ENCODE peak calls at places on chromosome 2, in eight cellular contexts. One of them, this sample, is unnamed.

GRCh38 chr2:146363731-146364130 is 1481.1 kb upstream of the ACVR2A start:
- DNase-seq in upper lobe of right lung: no peak
- DNase-seq in cardiac muscle cell: no peak
- DNase-seq in body of pancreas: no peak
- DNase-seq in A549: no peak
- DNase-seq in left ventricle myocardium inferior: no peak
- DNase-seq in mammary epithelial cell: no peak
- DNase-seq in neural progenitor cell: no peak
- DNase-seq in this sample: no peak

GRCh38 chr2:64311191-64311910 is 142.6 kb upstream of the LGALSL start:
- DNase-seq in upper lobe of right lung: no peak
- DNase-seq in mammary epithelial cell: peak; percentile 78
- DNase-seq in cardiac muscle cell: peak; percentile 12
- DNase-seq in A549: no peak
- DNase-seq in body of pancreas: no peak
- DNase-seq in left ventricle myocardium inferior: no peak
- DNase-seq in neural progenitor cell: no peak
- DNase-seq in this sample: no peak

GRCh38 chr2:229152784-229153183 is 118.3 kb downstream of the PID1 start:
- DNase-seq in mammary epithelial cell: no peak
- DNase-seq in body of pancreas: no peak
- DNase-seq in left ventricle myocardium inferior: no peak
- DNase-seq in upper lobe of right lung: no peak
- DNase-seq in A549: no peak
- DNase-seq in cardiac muscle cell: no peak
- DNase-seq in neural progenitor cell: no peak
- DNase-seq in this sample: no peak

GRCh38 chr2:46058140-46058539 is 239.1 kb upstream of the EPAS1 start:
- DNase-seq in upper lobe of right lung: no peak
- DNase-seq in left ventricle myocardium inferior: peak; percentile 42
- DNase-seq in A549: no peak
- DNase-seq in cardiac muscle cell: peak; percentile 47
- DNase-seq in neural progenitor cell: no peak
- DNase-seq in body of pancreas: peak; percentile 21
- DNase-seq in mammary epithelial cell: no peak
- DNase-seq in this sample: peak; percentile 44

GRCh38 chr2:219688560-219689445 is 61.4 kb downstream of the SLC4A3 start:
- DNase-seq in neural progenitor cell: no peak
- DNase-seq in body of pancreas: no peak
- DNase-seq in left ventricle myocardium inferior: no peak
- DNase-seq in mammary epithelial cell: peak; percentile 97
- DNase-seq in A549: no peak
- DNase-seq in upper lobe of right lung: no peak
- DNase-seq in cardiac muscle cell: peak; percentile 89
- DNase-seq in this sample: peak; percentile 45

GRCh38 chr2:151760139-151760650 is 25.9 kb upstream of the NEB start:
- DNase-seq in cardiac muscle cell: peak; percentile 22
- DNase-seq in mammary epithelial cell: no peak
- DNase-seq in upper lobe of right lung: no peak
- DNase-seq in neural progenitor cell: peak; percentile 87
- DNase-seq in A549: no peak
- DNase-seq in left ventricle myocardium inferior: no peak
- DNase-seq in body of pancreas: no peak
- DNase-seq in this sample: no peak

GRCh38 chr2:200695178-200695930 is 109.5 kb downstream of the AOX1 start:
- DNase-seq in A549: no peak
- DNase-seq in neural progenitor cell: peak; percentile 35
- DNase-seq in mammary epithelial cell: no peak
- DNase-seq in cardiac muscle cell: peak; percentile 13
- DNase-seq in body of pancreas: peak; percentile 23
- DNase-seq in upper lobe of right lung: no peak
- DNase-seq in left ventricle myocardium inferior: peak; percentile 58
- DNase-seq in this sample: no peak

GRCh38 chr2:19120181-19120580 is 238.2 kb downstream of the OSR1 start:
- DNase-seq in A549: no peak
- DNase-seq in neural progenitor cell: no peak
- DNase-seq in body of pancreas: no peak
- DNase-seq in left ventricle myocardium inferior: no peak
- DNase-seq in mammary epithelial cell: peak; percentile 16
- DNase-seq in cardiac muscle cell: no peak
- DNase-seq in upper lobe of right lung: no peak
- DNase-seq in this sample: no peak

GRCh38 chr2:19435815-19436214 is 77.4 kb upstream of the OSR1 start:
- DNase-seq in body of pancreas: no peak
- DNase-seq in upper lobe of right lung: no peak
- DNase-seq in mammary epithelial cell: no peak
- DNase-seq in cardiac muscle cell: peak; percentile 35
- DNase-seq in A549: no peak
- DNase-seq in left ventricle myocardium inferior: no peak
- DNase-seq in neural progenitor cell: no peak
- DNase-seq in this sample: no peak

GRCh38 chr2:54902763-54903162 is 147.5 kb downstream of the RTN4 start:
- DNase-seq in cardiac muscle cell: no peak
- DNase-seq in body of pancreas: no peak
- DNase-seq in neural progenitor cell: no peak
- DNase-seq in upper lobe of right lung: no peak
- DNase-seq in A549: no peak
- DNase-seq in left ventricle myocardium inferior: no peak
- DNase-seq in mammary epithelial cell: no peak
- DNase-seq in this sample: no peak

GRCh38 chr2:72211777-72212515 is 64.3 kb upstream of the CYP26B1 start:
- DNase-seq in left ventricle myocardium inferior: no peak
- DNase-seq in cardiac muscle cell: peak; percentile 56
- DNase-seq in mammary epithelial cell: no peak
- DNase-seq in A549: no peak
- DNase-seq in neural progenitor cell: no peak
- DNase-seq in upper lobe of right lung: no peak
- DNase-seq in body of pancreas: no peak
- DNase-seq in this sample: no peak

GRCh38 chr2:223925106-223925505 is 20.0 kb downstream of the WDFY1 start:
- DNase-seq in left ventricle myocardium inferior: no peak
- DNase-seq in cardiac muscle cell: peak; percentile 63
- DNase-seq in body of pancreas: no peak
- DNase-seq in A549: no peak
- DNase-seq in mammary epithelial cell: peak; percentile 66
- DNase-seq in upper lobe of right lung: no peak
- DNase-seq in neural progenitor cell: no peak
- DNase-seq in this sample: no peak

GRCh38 chr2:130832296-130832940 is 4.3 kb upstream of the ARHGEF4 start:
- DNase-seq in cardiac muscle cell: no peak
- DNase-seq in neural progenitor cell: peak; percentile 1
- DNase-seq in upper lobe of right lung: no peak
- DNase-seq in A549: no peak
- DNase-seq in left ventricle myocardium inferior: no peak
- DNase-seq in mammary epithelial cell: no peak
- DNase-seq in body of pancreas: no peak
- DNase-seq in this sample: no peak

GRCh38 chr2:24855022-24855622 is 61.9 kb downstream of the CENPO start:
- DNase-seq in body of pancreas: no peak
- DNase-seq in upper lobe of right lung: peak; percentile 43
- DNase-seq in neural progenitor cell: no peak
- DNase-seq in cardiac muscle cell: no peak
- DNase-seq in A549: no peak
- DNase-seq in left ventricle myocardium inferior: peak; percentile 30
- DNase-seq in mammary epithelial cell: no peak
- DNase-seq in this sample: no peak

DNA sequence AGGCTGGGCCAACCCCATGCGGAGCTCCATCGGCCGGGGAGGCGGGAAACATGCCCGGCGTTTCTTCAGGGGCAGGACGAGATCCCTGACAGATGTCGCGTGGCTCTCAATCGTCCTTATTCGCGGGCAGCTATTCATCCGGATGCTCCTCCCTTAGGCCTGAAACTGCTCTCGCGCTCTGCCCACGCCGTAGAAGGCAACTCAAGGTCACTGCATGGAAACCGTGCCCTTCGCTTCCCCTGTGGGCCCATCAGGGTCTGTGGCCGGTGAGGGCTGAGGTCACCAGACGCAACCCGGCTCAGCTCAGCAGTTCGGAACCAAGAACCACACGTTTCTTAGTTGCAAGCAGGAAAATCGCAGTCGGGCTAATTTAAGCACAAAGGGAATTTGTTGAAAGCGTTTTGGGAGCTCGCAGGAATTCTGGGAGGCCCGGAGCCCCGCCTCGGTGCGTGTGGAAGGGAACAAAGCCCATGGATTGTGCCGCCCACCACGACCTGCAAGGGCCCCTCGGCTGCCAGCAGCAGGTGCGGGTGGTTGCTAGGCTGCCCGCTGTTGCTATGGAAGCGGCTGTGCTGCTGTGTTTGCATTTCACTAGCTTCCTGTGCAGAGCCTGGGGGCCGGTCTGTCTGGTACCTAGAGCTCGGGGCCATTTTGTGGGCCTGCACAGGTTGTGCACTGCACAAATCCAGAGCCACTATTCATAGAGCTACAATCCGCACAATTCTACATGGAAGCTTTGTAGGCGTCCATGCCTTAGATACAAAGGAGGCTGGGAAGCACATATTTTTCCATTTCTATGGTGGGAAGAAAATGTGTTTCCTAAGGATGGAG is 6.1 kb upstream of the ALLC start:
- DNase-seq in cardiac muscle cell: peak; percentile 54
- DNase-seq in mammary epithelial cell: no peak
- DNase-seq in left ventricle myocardium inferior: no peak
- DNase-seq in body of pancreas: peak; percentile 49
- DNase-seq in upper lobe of right lung: no peak
- DNase-seq in A549: no peak
- DNase-seq in neural progenitor cell: peak; percentile 91
- DNase-seq in this sample: no peak
- H3K4me3 ChIP-seq in cardiac muscle cell: no peak overlapping the region
- H3K4me3 ChIP-seq in mammary epithelial cell: no peak overlapping the region
- H3K4me3 ChIP-seq in left ventricle myocardium inferior: peak overlapping the region; percentile 57
- H3K4me3 ChIP-seq in body of pancreas: no peak overlapping the region
- H3K4me3 ChIP-seq in upper lobe of right lung: peak overlapping the region; percentile 39
- H3K4me3 ChIP-seq in A549: no peak overlapping the region
- H3K4me3 ChIP-seq in neural progenitor cell: peak overlapping the region; percentile 40
- H3K4me3 ChIP-seq in this sample: no peak overlapping the region

GRCh38 chr2:189222440-189222839 is 42.9 kb upstream of the COL5A2 start:
- DNase-seq in neural progenitor cell: no peak
- DNase-seq in A549: peak; percentile 90
- DNase-seq in mammary epithelial cell: peak; percentile 41
- DNase-seq in left ventricle myocardium inferior: peak; percentile 13
- DNase-seq in body of pancreas: peak; percentile 62
- DNase-seq in upper lobe of right lung: peak; percentile 82
- DNase-seq in cardiac muscle cell: peak; percentile 57
- DNase-seq in this sample: peak; percentile 35

GRCh38 chr2:189221811-189222210 is 42.2 kb upstream of the COL5A2 start:
- DNase-seq in A549: peak; percentile 69
- DNase-seq in mammary epithelial cell: peak; percentile 75
- DNase-seq in neural progenitor cell: no peak
- DNase-seq in body of pancreas: no peak
- DNase-seq in upper lobe of right lung: no peak
- DNase-seq in left ventricle myocardium inferior: no peak
- DNase-seq in cardiac muscle cell: no peak
- DNase-seq in this sample: no peak

GRCh38 chr2:189226017-189226416 is 46.5 kb upstream of the COL5A2 start:
- DNase-seq in neural progenitor cell: no peak
- DNase-seq in body of pancreas: no peak
- DNase-seq in mammary epithelial cell: no peak
- DNase-seq in cardiac muscle cell: no peak
- DNase-seq in upper lobe of right lung: no peak
- DNase-seq in A549: peak; percentile 77
- DNase-seq in left ventricle myocardium inferior: no peak
- DNase-seq in this sample: no peak

GRCh38 chr2:189225032-189225431 is 45.5 kb upstream of the COL5A2 start:
- DNase-seq in mammary epithelial cell: no peak
- DNase-seq in left ventricle myocardium inferior: no peak
- DNase-seq in neural progenitor cell: no peak
- DNase-seq in upper lobe of right lung: no peak
- DNase-seq in body of pancreas: no peak
- DNase-seq in cardiac muscle cell: no peak
- DNase-seq in A549: no peak
- DNase-seq in this sample: no peak
- H3K4me1 ChIP-seq in mammary epithelial cell: peaks cover 19% of the 10 kb centered on the region
- H3K4me1 ChIP-seq in left ventricle myocardium inferior: peaks cover 12% of the 10 kb centered on the region
- H3K4me1 ChIP-seq in neural progenitor cell: no peaks in the 10 kb centered on the region
- H3K4me1 ChIP-seq in upper lobe of right lung: no peaks in the 10 kb centered on the region
- H3K4me1 ChIP-seq in body of pancreas: peaks cover 9% of the 10 kb centered on the region
- H3K4me1 ChIP-seq in cardiac muscle cell: no peaks in the 10 kb centered on the region
- H3K4me1 ChIP-seq in A549: peaks cover 64% of the 10 kb centered on the region
- H3K4me1 ChIP-seq in this sample: no peaks in the 10 kb centered on the region

GRCh38 chr2:73223821-73224220 is 9.2 kb downstream of the PRADC1 start:
- DNase-seq in cardiac muscle cell: no peak
- DNase-seq in upper lobe of right lung: peak; percentile 3
- DNase-seq in mammary epithelial cell: no peak
- DNase-seq in body of pancreas: no peak
- DNase-seq in left ventricle myocardium inferior: no peak
- DNase-seq in neural progenitor cell: no peak
- DNase-seq in A549: no peak
- DNase-seq in this sample: no peak
- TF ChIP-seq CTCF in cardiac muscle cell: no peak
- TF ChIP-seq CTCF in upper lobe of right lung: no peak
- TF ChIP-seq CTCF in mammary epithelial cell: no peak
- TF ChIP-seq CTCF in body of pancreas: no peak
- TF ChIP-seq CTCF in left ventricle myocardium inferior: no peak
- TF ChIP-seq CTCF in neural progenitor cell: no peak
- TF ChIP-seq CTCF in A549: no peak
- TF ChIP-seq CTCF in this sample: no peak

DNA sequence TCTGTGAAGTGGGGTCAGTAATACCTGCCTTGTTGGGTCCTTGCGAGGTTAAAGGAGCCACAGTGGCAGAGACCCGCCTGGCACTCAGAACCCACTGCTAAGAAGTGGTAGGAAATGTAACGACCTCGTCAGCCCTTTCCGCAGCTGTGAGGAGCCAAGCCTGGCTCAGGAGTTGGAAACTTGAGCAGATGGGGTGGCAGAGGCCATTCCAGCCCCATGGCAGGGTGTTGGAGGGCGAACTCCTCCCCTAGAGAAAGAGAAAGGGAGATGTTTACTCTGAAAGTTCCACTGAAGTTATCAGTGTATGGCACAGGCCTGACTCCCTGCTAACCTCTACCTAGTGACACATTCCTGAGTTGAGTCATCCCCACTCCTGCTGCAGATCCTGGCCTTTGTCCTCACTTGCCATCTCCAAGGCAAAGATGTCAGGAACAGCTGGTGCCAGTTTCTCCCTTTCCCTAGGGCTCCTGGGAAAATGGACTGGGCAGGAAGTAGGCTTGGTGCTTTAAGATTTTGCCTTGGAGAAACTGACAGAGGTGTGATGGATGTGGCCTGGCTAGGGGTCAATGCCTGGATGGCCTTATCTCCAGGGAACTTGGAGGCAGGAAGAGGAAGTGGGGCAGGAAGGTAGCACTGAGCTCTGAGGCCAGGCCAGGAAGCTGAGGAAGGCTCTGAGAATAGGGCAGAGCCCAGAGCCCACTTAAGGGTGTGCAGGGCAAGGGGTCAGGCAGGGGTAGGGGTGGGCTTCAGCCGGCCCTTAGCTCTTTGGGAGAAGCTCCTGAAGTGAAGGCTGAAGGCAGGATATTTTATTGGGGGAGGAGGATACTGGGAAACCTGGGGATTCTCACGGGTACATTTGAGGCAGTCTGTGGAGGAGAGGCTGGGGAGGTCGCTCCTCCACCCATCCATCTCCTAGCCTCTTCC is 888 bp downstream of the VAMP5 start:
- DNase-seq in left ventricle myocardium inferior: no peak
- DNase-seq in mammary epithelial cell: peak; percentile 72
- DNase-seq in upper lobe of right lung: no peak
- DNase-seq in cardiac muscle cell: peak; percentile 64
- DNase-seq in A549: peak; percentile 72
- DNase-seq in body of pancreas: peak; percentile 87
- DNase-seq in neural progenitor cell: no peak
- DNase-seq in this sample: peak; percentile 42
- H3K4me3 ChIP-seq in left ventricle myocardium inferior: peak overlapping the region; percentile 79
- H3K4me3 ChIP-seq in mammary epithelial cell: no peak overlapping the region
- H3K4me3 ChIP-seq in upper lobe of right lung: peak overlapping the region; percentile 67
- H3K4me3 ChIP-seq in cardiac muscle cell: no peak overlapping the region
- H3K4me3 ChIP-seq in A549: no peak overlapping the region
- H3K4me3 ChIP-seq in body of pancreas: no peak overlapping the region
- H3K4me3 ChIP-seq in neural progenitor cell: peak overlapping the region; percentile 35
- H3K4me3 ChIP-seq in this sample: peak overlapping the region; percentile 63

GRCh38 chr2:170817247-170817998 is 736 bp downstream of the GAD1 start:
- DNase-seq in upper lobe of right lung: no peak
- DNase-seq in mammary epithelial cell: peak; percentile 65
- DNase-seq in body of pancreas: no peak
- DNase-seq in neural progenitor cell: peak; percentile 56
- DNase-seq in A549: peak; percentile 50
- DNase-seq in left ventricle myocardium inferior: no peak
- DNase-seq in cardiac muscle cell: no peak
- DNase-seq in this sample: no peak
- H3K4me1 ChIP-seq in upper lobe of right lung: peaks cover 53% of the 10 kb centered on the region
- H3K4me1 ChIP-seq in mammary epithelial cell: peaks cover 42% of the 10 kb centered on the region
- H3K4me1 ChIP-seq in body of pancreas: peaks cover 68% of the 10 kb centered on the region
- H3K4me1 ChIP-seq in neural progenitor cell: peaks cover 63% of the 10 kb centered on the region
- H3K4me1 ChIP-seq in A549: peaks cover 38% of the 10 kb centered on the region
- H3K4me1 ChIP-seq in left ventricle myocardium inferior: peaks cover 80% of the 10 kb centered on the region
- H3K4me1 ChIP-seq in cardiac muscle cell: peaks cover 7% of the 10 kb centered on the region
- H3K4me1 ChIP-seq in this sample: peaks cover 33% of the 10 kb centered on the region

This sample was measured in uterus.